ENCODE peak calls at places on chromosomes 7 and 10, in ten cellular contexts. Z is PC-9, U is A549, I is adipocyte, S is ELF-1, P is brain microvascular endothelial cell, G is fibroblast of the conjunctiva, H is hippocampal formation, D is astrocyte, T is NCI-H2171 treated with DMSO at 0.1 percent for 48 hours. B is an unnamed sample.

GRCh38 chr7:152989889-152990380 is 230.4 kb downstream of the ACTR3B start:
- DNase-seq in S (peak; percentile 71), Z (no peak), H (no peak), U (no peak), D (no peak), T (peak; percentile 43), P (no peak), G (no peak), I (peak; percentile 18), B (peak; percentile 5)

GRCh38 chr7:19982841-19983835 is 209.7 kb upstream of the TMEM196 start:
- DNase-seq in D (peak; percentile 64), S (peak; percentile 64), U (peak; percentile 69), P (peak; percentile 87), I (peak; percentile 78), T (no peak), G (peak; percentile 28), H (no peak), Z (no peak), B (peak; percentile 71)

GRCh38 chr7:774161-775109 is 47.4 kb upstream of the PRKAR1B start:
- DNase-seq in S (peak; percentile 82), I (peak; percentile 68), H (peak; percentile 31), D (no peak), G (no peak), P (peak; percentile 5), U (peak; percentile 53), T (peak; percentile 25), Z (peak; percentile 37), B (peak; percentile 23)

GRCh38 chr10:117342638-117343037 is 32.6 kb downstream of the PDZD8 start:
- DNase-seq in T (no peak), G (peak; percentile 28), H (no peak), I (peak; percentile 74), P (peak; percentile 43), S (no peak), Z (no peak), U (peak; percentile 42), D (peak; percentile 88), B (peak; percentile 59)

GRCh38 chr10:123614888-123615287 is 51.3 kb upstream of the GPR26 start:
- DNase-seq in G (no peak), U (peak; percentile 20), Z (peak; percentile 23), S (peak; percentile 88), I (peak; percentile 78), D (peak; percentile 18), T (no peak), H (peak; percentile 10), P (peak; percentile 31), B (peak; percentile 52)

GRCh38 chr7:64877714-64878610 is 25.1 kb upstream of the ZNF273 start:
- DNase-seq in D (no peak), Z (no peak), H (no peak), U (no peak), P (no peak), T (no peak), S (no peak), G (no peak), I (no peak), B (no peak)

GRCh38 chr7:149883452-149883861 is 9.7 kb downstream of the ATP6V0E2 start:
- DNase-seq in D (no peak), H (peak; percentile 47), T (peak; percentile 43), I (peak; percentile 62), Z (peak; percentile 58), U (peak; percentile 62), P (peak; percentile 48), G (peak; percentile 21), S (peak; percentile 77), B (peak; percentile 53)

GRCh38 chr7:33107136-33108066 is 1.8 kb downstream of the RP9 start:
- DNase-seq in G (peak; percentile 47), S (peak; percentile 42), P (peak; percentile 43), U (peak; percentile 62), D (peak; percentile 22), Z (peak; percentile 23), H (no peak), T (peak; percentile 28), I (peak; percentile 70), B (peak; percentile 64)

GRCh38 chr10:129883029-129883428 is 81.0 kb downstream of the EBF3 start:
- DNase-seq in S (no peak), D (no peak), T (no peak), I (no peak), G (no peak), H (no peak), Z (no peak), U (no peak), P (no peak), B (no peak)

GRCh38 chr10:132806126-132807061 is 20.4 kb upstream of the NKX6-2 start:
- DNase-seq in H (no peak), T (no peak), I (peak; percentile 23), G (no peak), P (no peak), U (no peak), Z (no peak), S (no peak), D (no peak), B (peak; percentile 61)

GRCh38 chr7:23334482-23335056 is 35.4 kb downstream of the MALSU1 start:
- DNase-seq in H (no peak), G (peak; percentile 82), I (peak; percentile 93), U (peak; percentile 98), P (peak; percentile 92), D (peak; percentile 98), T (no peak), Z (peak; percentile 80), S (no peak), B (peak; percentile 98)

GRCh38 chr10:15140640-15141039 is 27.9 kb downstream of the NMT2 start:
- DNase-seq in U (no peak), G (no peak), I (no peak), H (peak; percentile 12), S (no peak), Z (no peak), T (peak; percentile 77), P (no peak), D (no peak), B (no peak)

GRCh38 chr7:98996162-98996552 is 117.8 kb downstream of the TRRAP start:
- DNase-seq in I (no peak), D (no peak), G (no peak), T (no peak), H (no peak), U (no peak), P (no peak), Z (no peak), S (no peak), B (no peak)